ENCODE peak calls at places on chromosomes 13 and 19, in five cellular contexts. One of them, this sample, is unnamed.
A peak's percentile ranks its signal among the peaks of the same experiment; 100 is the strongest.

GRCh38 chr19:10292206-10292788 is 2.5 kb downstream of the ICAM5 start:
- DNase-seq in WTC11: peak; percentile 99
- DNase-seq in K562: peak; percentile 86
- DNase-seq in GM12878: no peak
- DNase-seq in A549: no peak
- DNase-seq in this sample: peak; percentile 27

GRCh38 chr13:30429721-30430694 is 7.7 kb downstream of the UBE2L5 start:
- DNase-seq in WTC11: no peak
- DNase-seq in K562: peak; percentile 20
- DNase-seq in GM12878: peak; percentile 59
- DNase-seq in A549: peak; percentile 60
- DNase-seq in this sample: no peak

GRCh38 chr19:45766293-45766918 is 2.6 kb downstream of the SIX5 start:
- DNase-seq in WTC11: no peak
- DNase-seq in K562: no peak
- DNase-seq in GM12878: no peak
- DNase-seq in A549: no peak
- DNase-seq in this sample: no peak

GRCh38 chr19:33462112-33462726 is 59.4 kb downstream of the PEPD start:
- DNase-seq in WTC11: no peak
- DNase-seq in K562: no peak
- DNase-seq in GM12878: no peak
- DNase-seq in A549: no peak
- DNase-seq in this sample: no peak

GRCh38 chr13:72508392-72508791 is 219.0 kb downstream of the MZT1 start:
- DNase-seq in WTC11: no peak
- DNase-seq in K562: no peak
- DNase-seq in GM12878: no peak
- DNase-seq in A549: no peak
- DNase-seq in this sample: no peak

GRCh38 chr13:97574926-97575325 is 141.0 kb downstream of the RAP2A start:
- DNase-seq in WTC11: peak; percentile 58
- DNase-seq in K562: no peak
- DNase-seq in GM12878: no peak
- DNase-seq in A549: no peak
- DNase-seq in this sample: peak; percentile 38

GRCh38 chr13:53151692-53152421 is 123.2 kb downstream of the OLFM4 start:
- DNase-seq in WTC11: peak; percentile 71
- DNase-seq in K562: peak; percentile 50
- DNase-seq in GM12878: peak; percentile 32
- DNase-seq in A549: peak; percentile 1
- DNase-seq in this sample: peak; percentile 43

GRCh38 chr19:6228523-6229215 is 51.1 kb downstream of the MLLT1 start:
- DNase-seq in WTC11: no peak
- DNase-seq in K562: no peak
- DNase-seq in GM12878: no peak
- DNase-seq in A549: no peak
- DNase-seq in this sample: no peak

GRCh38 chr13:101570410-101570809 is 117.9 kb downstream of the ITGBL1 start:
- DNase-seq in WTC11: no peak
- DNase-seq in K562: no peak
- DNase-seq in GM12878: no peak
- DNase-seq in A549: no peak
- DNase-seq in this sample: no peak

GRCh38 chr19:1805401-1806183 is 6.5 kb downstream of the ATP8B3 start:
- DNase-seq in WTC11: no peak
- DNase-seq in K562: no peak
- DNase-seq in GM12878: no peak
- DNase-seq in A549: no peak
- DNase-seq in this sample: no peak

GRCh38 chr13:27605610-27606200 is 14.6 kb downstream of the LNX2 start:
- DNase-seq in WTC11: no peak
- DNase-seq in K562: no peak
- DNase-seq in GM12878: no peak
- DNase-seq in A549: no peak
- DNase-seq in this sample: no peak

GRCh38 chr19:51394045-51394836 is 3.9 kb upstream of the C19orf84 start:
- DNase-seq in WTC11: peak; percentile 98
- DNase-seq in K562: peak; percentile 93
- DNase-seq in GM12878: peak; percentile 99
- DNase-seq in A549: peak; percentile 99
- DNase-seq in this sample: peak; percentile 99

DNA sequence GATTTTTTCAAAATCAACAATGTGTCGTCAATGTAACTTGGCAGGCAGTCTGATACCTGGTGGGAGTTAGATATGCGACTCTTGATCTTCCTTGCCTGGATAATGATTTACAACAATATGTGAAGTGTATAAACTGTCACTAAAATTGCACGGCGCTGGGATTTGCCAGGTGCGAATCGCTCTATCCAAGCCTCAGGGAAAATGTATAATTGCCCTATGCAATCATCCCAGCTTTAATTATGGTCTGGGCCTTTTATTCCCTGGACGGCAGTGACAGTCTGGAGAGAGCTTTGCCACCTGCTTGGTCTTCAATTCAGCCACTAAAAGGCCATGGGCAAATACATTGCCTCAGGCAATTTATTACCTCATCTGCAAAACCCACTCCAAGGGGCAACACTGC is 15.8 kb downstream of the SMAD9 start:
- DNase-seq in WTC11: no peak
- DNase-seq in K562: no peak
- DNase-seq in GM12878: no peak
- DNase-seq in A549: no peak
- DNase-seq in this sample: no peak
- TF ChIP-seq ESRRA in WTC11: no peak
- TF ChIP-seq ESRRA in K562: no peak
- TF ChIP-seq ESRRA in GM12878: no peak
- TF ChIP-seq ESRRA in A549: no peak
- TF ChIP-seq ESRRA in this sample: no peak

GRCh38 chr19:42198676-42199439 is 18.6 kb downstream of the DEDD2 start:
- DNase-seq in WTC11: no peak
- DNase-seq in K562: no peak
- DNase-seq in GM12878: peak; percentile 53
- DNase-seq in A549: no peak
- DNase-seq in this sample: no peak

GRCh38 chr19:42201489-42202289 is 15.8 kb downstream of the DEDD2 start:
- DNase-seq in WTC11: no peak
- DNase-seq in K562: no peak
- DNase-seq in GM12878: peak; percentile 68
- DNase-seq in A549: no peak
- DNase-seq in this sample: no peak

GRCh38 chr19:42197375-42197817 is 20.1 kb downstream of the DEDD2 start:
- DNase-seq in WTC11: peak; percentile 23
- DNase-seq in K562: no peak
- DNase-seq in GM12878: no peak
- DNase-seq in A549: no peak
- DNase-seq in this sample: no peak

GRCh38 chr19:42200116-42200740 is 17.2 kb downstream of the DEDD2 start:
- DNase-seq in WTC11: no peak
- DNase-seq in K562: no peak
- DNase-seq in GM12878: no peak
- DNase-seq in A549: no peak
- DNase-seq in this sample: no peak

DNA sequence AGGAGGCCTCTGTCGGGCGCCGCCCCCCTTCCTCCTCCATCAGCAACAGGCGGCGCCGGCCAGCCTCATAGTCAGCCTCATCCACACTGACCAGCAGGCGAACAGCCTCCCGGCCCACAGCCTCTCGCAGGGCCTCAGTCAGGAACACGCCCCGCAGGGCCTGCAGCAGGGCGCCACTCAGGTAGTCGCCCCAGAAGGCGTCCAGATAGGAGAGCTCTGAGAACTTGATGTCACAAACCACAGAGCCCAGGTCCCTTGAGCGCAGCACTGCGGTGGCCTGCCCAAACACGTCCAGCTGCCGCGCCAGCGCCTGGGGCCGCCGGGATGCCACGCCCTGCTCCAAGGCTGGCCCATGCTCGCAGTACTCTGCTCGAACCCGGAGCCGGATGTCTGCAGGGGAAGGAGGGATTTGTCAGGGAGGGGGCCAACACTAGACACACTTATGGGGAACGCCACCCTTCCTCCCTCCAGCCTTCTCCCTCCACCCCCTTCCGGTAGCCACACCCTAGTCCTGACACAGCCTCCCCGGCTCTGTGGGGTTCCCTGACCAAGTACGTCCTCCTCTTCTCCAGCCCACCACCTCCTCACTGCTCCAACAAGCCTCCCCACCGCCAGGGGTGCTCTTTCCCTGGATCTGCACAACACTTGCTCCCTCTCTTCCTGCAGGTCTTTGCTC is 17.9 kb downstream of the DEDD2 start:
- DNase-seq in WTC11: peak; percentile 54
- DNase-seq in K562: peak; percentile 88
- DNase-seq in GM12878: peak; percentile 68
- DNase-seq in A549: no peak
- DNase-seq in this sample: no peak
- TF ChIP-seq ESRRA in WTC11: no peak
- TF ChIP-seq ESRRA in K562: peak; percentile 70
- TF ChIP-seq ESRRA in GM12878: no peak
- TF ChIP-seq ESRRA in A549: no peak
- TF ChIP-seq ESRRA in this sample: no peak

GRCh38 chr13:113655358-113656014 is 2.5 kb downstream of the ATP4B start:
- DNase-seq in WTC11: peak; percentile 11
- DNase-seq in K562: no peak
- DNase-seq in GM12878: no peak
- DNase-seq in A549: no peak
- DNase-seq in this sample: no peak

GRCh38 chr13:113654591-113655357 is 3.2 kb downstream of the ATP4B start:
- DNase-seq in WTC11: peak; percentile 6
- DNase-seq in K562: no peak
- DNase-seq in GM12878: no peak
- DNase-seq in A549: no peak
- DNase-seq in this sample: no peak

GRCh38 chr13:113654175-113654560 is 3.8 kb downstream of the ATP4B start:
- DNase-seq in WTC11: peak; percentile 5
- DNase-seq in K562: no peak
- DNase-seq in GM12878: no peak
- DNase-seq in A549: no peak
- DNase-seq in this sample: no peak

GRCh38 chr13:113656831-113657671 is 947 bp downstream of the ATP4B start:
- DNase-seq in WTC11: peak; percentile 13
- DNase-seq in K562: no peak
- DNase-seq in GM12878: no peak
- DNase-seq in A549: no peak
- DNase-seq in this sample: no peak

DNA sequence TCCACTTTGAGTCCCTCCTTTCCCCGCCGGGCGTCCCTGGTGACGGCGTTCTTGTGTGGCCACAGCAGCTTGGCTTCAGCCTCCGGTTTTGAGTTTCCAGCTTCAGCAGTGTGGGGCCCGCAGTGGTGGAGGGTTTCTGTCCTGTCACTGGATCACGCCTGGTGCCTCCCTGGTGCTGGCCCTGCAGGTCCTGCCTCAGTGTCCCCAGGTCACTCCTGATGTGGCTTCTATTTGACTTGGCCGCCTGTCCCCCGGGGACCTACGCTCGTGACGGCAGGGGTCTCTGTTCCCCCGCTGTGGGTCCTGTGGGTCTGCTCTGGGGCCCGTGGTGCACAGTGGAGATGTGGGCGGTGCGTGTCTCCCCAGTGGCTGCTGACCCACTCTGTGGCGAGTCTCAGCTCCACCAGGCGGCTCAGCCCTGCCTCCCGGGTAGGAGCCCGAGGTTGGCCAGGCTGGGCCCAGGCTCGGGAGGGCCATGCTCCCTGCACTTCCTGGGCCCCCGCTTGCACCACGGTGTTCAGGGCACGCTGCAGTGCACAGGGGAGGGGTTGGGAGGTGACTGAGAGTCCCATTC is 1.9 kb downstream of the ATP4B start:
- DNase-seq in WTC11: peak; percentile 6
- DNase-seq in K562: no peak
- DNase-seq in GM12878: no peak
- DNase-seq in A549: no peak
- DNase-seq in this sample: no peak
- TF ChIP-seq ESRRA in WTC11: no peak
- TF ChIP-seq ESRRA in K562: no peak
- TF ChIP-seq ESRRA in GM12878: no peak
- TF ChIP-seq ESRRA in A549: no peak
- TF ChIP-seq ESRRA in this sample: no peak

GRCh38 chr13:39370554-39370953 is 232.4 kb downstream of the LHFPL6 start:
- DNase-seq in WTC11: no peak
- DNase-seq in K562: no peak
- DNase-seq in GM12878: no peak
- DNase-seq in A549: no peak
- DNase-seq in this sample: no peak
- TF ChIP-seq ESRRA in WTC11: no peak
- TF ChIP-seq ESRRA in K562: no peak
- TF ChIP-seq ESRRA in GM12878: no peak
- TF ChIP-seq ESRRA in A549: no peak
- TF ChIP-seq ESRRA in this sample: no peak

This sample was measured in HepG2.